ENCODE peak calls at places on chromosomes 6 and 20, in eight cellular contexts. B is tibial nerve, I is adrenal gland, G is heart left ventricle, H is upper lobe of left lung, X is breast epithelium, V is body of pancreas, L is transverse colon. D is an unnamed sample.
A peak's percentile ranks its signal among the peaks of the same experiment; 100 is the strongest.

GRCh38 chr6:12735786-12736185 is 19.2 kb downstream of the PHACTR1 start:
- DNase-seq in B (no peak), I (no peak), G (no peak), H (no peak), X (no peak), V (no peak), L (no peak), D (no peak)

GRCh38 chr6:2809015-2809414 is 32.6 kb downstream of the SERPINB1 start:
- DNase-seq in B (no peak), I (no peak), G (no peak), H (no peak), X (no peak), V (no peak), L (no peak), D (no peak)

GRCh38 chr6:938271-939046 is 245.5 kb upstream of the EXOC2 start:
- DNase-seq in B (no peak), I (no peak), G (no peak), H (no peak), X (no peak), V (no peak), L (no peak), D (no peak)

GRCh38 chr6:138044458-138044857 is 62.8 kb downstream of the PERP start:
- DNase-seq in B (no peak), I (no peak), G (no peak), H (no peak), X (no peak), V (no peak), L (no peak), D (no peak)

GRCh38 chr20:61682998-61683681 is 382.5 kb downstream of the TAF4 start:
- DNase-seq in B (no peak), I (no peak), G (no peak), H (no peak), X (no peak), V (no peak), L (no peak), D (no peak)

GRCh38 chr6:163355471-163355991 is 59.0 kb upstream of the QKI start:
- DNase-seq in B (no peak), I (peak; percentile 70), G (peak; percentile 83), H (peak; percentile 42), X (no peak), V (no peak), L (no peak), D (no peak)

GRCh38 chr6:165967768-165968408 is 199.8 kb downstream of the TBXT start:
- DNase-seq in B (no peak), I (no peak), G (no peak), H (no peak), X (no peak), V (no peak), L (no peak), D (no peak)

GRCh38 chr6:29627762-29628418 is 5.1 kb downstream of the GABBR1 start:
- DNase-seq in B (peak; percentile 60), I (peak; percentile 44), G (peak; percentile 83), H (peak; percentile 58), X (no peak), V (peak; percentile 30), L (peak; percentile 66), D (peak; percentile 68)

GRCh38 chr6:41406821-41407787 is 71.7 kb downstream of the NCR2 start:
- DNase-seq in B (no peak), I (no peak), G (peak; percentile 40), H (peak; percentile 56), X (no peak), V (no peak), L (no peak), D (no peak)

GRCh38 chr6:103455275-103455674 is 1404.4 kb downstream of the HACE1 start:
- DNase-seq in B (no peak), I (no peak), G (no peak), H (no peak), X (no peak), V (no peak), L (no peak), D (no peak)

GRCh38 chr6:166851426-166851825 is 104.9 kb downstream of the RNASET2 start:
- DNase-seq in B (no peak), I (no peak), G (no peak), H (no peak), X (no peak), V (no peak), L (no peak), D (no peak)

GRCh38 chr6:125906158-125906998 is 50.2 kb upstream of the HINT3 start:
- DNase-seq in B (peak; percentile 26), I (peak; percentile 45), G (peak; percentile 27), H (peak; percentile 45), X (no peak), V (peak; percentile 60), L (peak; percentile 64), D (no peak)

GRCh38 chr20:63860325-63861051 is 810 bp upstream of the ABHD16B start:
- DNase-seq in B (no peak), I (no peak), G (no peak), H (peak; percentile 56), X (no peak), V (no peak), L (no peak), D (no peak)

GRCh38 chr6:170052991-170053821 is 237.7 kb downstream of the DLL1 start:
- DNase-seq in B (no peak), I (no peak), G (no peak), H (peak; percentile 17), X (peak; percentile 51), V (peak; percentile 9), L (peak; percentile 5), D (peak; percentile 42)

GRCh38 chr6:19999319-20000191 is 162.4 kb downstream of the ID4 start:
- DNase-seq in B (no peak), I (no peak), G (no peak), H (no peak), X (no peak), V (no peak), L (no peak), D (no peak)

GRCh38 chr20:15818651-15819071 is 754.6 kb downstream of the KIF16B start:
- DNase-seq in B (no peak), I (no peak), G (no peak), H (no peak), X (no peak), V (no peak), L (no peak), D (no peak)

GRCh38 chr20:21076073-21076472 is 30.1 kb downstream of the LINC00237 start:
- DNase-seq in B (no peak), I (no peak), G (no peak), H (no peak), X (no peak), V (no peak), L (no peak), D (no peak)

GRCh38 chr6:6736753-6737654 is 148.5 kb downstream of the LY86 start:
- DNase-seq in B (peak; percentile 53), I (peak; percentile 87), G (peak; percentile 78), H (no peak), X (no peak), V (no peak), L (peak; percentile 37), D (no peak)

GRCh38 chr20:58389324-58389967 is 417 bp downstream of the VAPB start:
- DNase-seq in B (peak; percentile 8), I (peak; percentile 56), G (peak; percentile 32), H (peak; percentile 34), X (no peak), V (peak; percentile 39), L (peak; percentile 48), D (peak; percentile 50)

GRCh38 chr6:104414723-104415122 is 445.0 kb downstream of the HACE1 start:
- DNase-seq in B (no peak), I (no peak), G (no peak), H (no peak), X (no peak), V (no peak), L (no peak), D (no peak)

GRCh38 chr6:46985943-46986342 is 56.2 kb downstream of the ADGRF1 start:
- DNase-seq in B (no peak), I (no peak), G (no peak), H (no peak), X (no peak), V (no peak), L (no peak), D (no peak)

GRCh38 chr6:46993846-46994245 is 48.3 kb downstream of the ADGRF1 start:
- DNase-seq in B (no peak), I (no peak), G (no peak), H (no peak), X (no peak), V (no peak), L (no peak), D (no peak)

GRCh38 chr6:46994933-46995332 is 47.2 kb downstream of the ADGRF1 start:
- DNase-seq in B (no peak), I (no peak), G (no peak), H (no peak), X (no peak), V (no peak), L (no peak), D (no peak)

GRCh38 chr6:46989384-46989783 is 52.7 kb downstream of the ADGRF1 start:
- DNase-seq in B (no peak), I (peak; percentile 34), G (no peak), H (no peak), X (no peak), V (peak; percentile 14), L (peak; percentile 17), D (peak; percentile 36)

GRCh38 chr6:46990031-46990644 is 52.0 kb downstream of the ADGRF1 start:
- DNase-seq in B (no peak), I (no peak), G (peak; percentile 31), H (peak; percentile 28), X (no peak), V (no peak), L (peak; percentile 11), D (no peak)
- H3K4me1 ChIP-seq in B (no peaks in the 10 kb centered on the region), I (peaks cover 9% of the 10 kb centered on the region), G (peaks cover 10% of the 10 kb centered on the region), H (peaks cover 16% of the 10 kb centered on the region), X (no peaks in the 10 kb centered on the region), V (peaks cover 28% of the 10 kb centered on the region), L (peaks cover 6% of the 10 kb centered on the region), D (no peaks in the 10 kb centered on the region)

GRCh38 chr6:35497571-35498406 is 910 bp upstream of the TEAD3 start:
- DNase-seq in B (peak; percentile 46), I (peak; percentile 56), G (peak; percentile 81), H (peak; percentile 54), X (peak; percentile 71), V (peak; percentile 39), L (peak; percentile 69), D (no peak)
- TF ChIP-seq POLR2A in B (no peak), I (no peak), G (no peak), H (no peak), X (peak; percentile 4), V (no peak), L (no peak), D (no peak)

DNA sequence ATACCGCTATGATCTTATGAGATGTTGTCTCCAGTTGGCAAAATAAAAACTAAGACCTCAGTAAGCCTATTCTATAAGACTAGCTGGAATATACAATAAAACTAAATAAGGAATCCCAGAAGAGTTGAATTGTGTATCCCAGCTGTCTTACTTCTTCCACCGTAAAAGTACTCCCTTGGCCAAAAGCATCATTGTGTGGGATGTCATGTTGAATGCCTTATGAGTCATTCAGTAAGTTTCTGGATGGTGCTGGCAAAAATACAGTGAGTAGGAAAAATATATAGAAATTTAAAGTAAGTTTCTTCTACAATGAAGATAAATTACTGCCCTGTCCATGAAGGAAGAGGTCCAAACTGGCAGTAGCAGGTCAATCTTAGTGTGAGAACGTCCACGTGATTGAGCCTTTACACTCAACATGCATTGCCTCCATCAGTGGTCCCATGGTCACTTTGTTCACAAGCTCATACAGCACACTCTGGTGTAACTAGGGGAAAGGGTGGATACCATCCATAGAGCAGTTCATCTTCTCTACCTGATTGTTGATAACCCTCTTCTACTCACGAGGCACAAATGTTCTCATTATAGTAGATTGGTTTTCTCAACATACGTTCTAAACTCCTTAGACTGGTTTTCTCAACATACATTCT is 13.7 kb upstream of the ZNF318 start:
- DNase-seq in B (no peak), I (no peak), G (no peak), H (no peak), X (no peak), V (no peak), L (no peak), D (no peak)
- H3K4me1 ChIP-seq in B (no peaks in the 10 kb centered on the region), I (no peaks in the 10 kb centered on the region), G (no peaks in the 10 kb centered on the region), H (peaks cover 4% of the 10 kb centered on the region), X (no peaks in the 10 kb centered on the region), V (peaks cover 4% of the 10 kb centered on the region), L (no peaks in the 10 kb centered on the region), D (no peaks in the 10 kb centered on the region)

GRCh38 chr20:49247792-49248191 is 28.6 kb downstream of the DDX27 start:
- DNase-seq in B (no peak), I (no peak), G (no peak), H (no peak), X (no peak), V (no peak), L (no peak), D (no peak)
- TF ChIP-seq POLR2A in B (no peak), I (no peak), G (no peak), H (no peak), X (no peak), V (no peak), L (no peak), D (no peak)